ENCODE peak calls at places on chromosomes 13 and 19, in eight cellular contexts. F, A, T, Q, I, D, R and V are unnamed samples.

GRCh38 chr19:31502536-31503170 is 153.4 kb upstream of the TSHZ3 start:
- DNase-seq in F (no peak), R (no peak), Q (no peak), A (no peak), T (no peak), D (no peak), I (no peak), V (no peak)

GRCh38 chr13:32947886-32948285 is 68.3 kb upstream of the KL start:
- DNase-seq in A (no peak), T (peak), R (no peak), Q (no peak), I (no peak), D (no peak), F (no peak), V (no peak)

GRCh38 chr13:52695856-52696255 is 43.2 kb downstream of the SUGT1 start:
- DNase-seq in T (no peak), I (peak), Q (no peak), D (no peak), R (no peak), A (peak), F (peak), V (peak)

GRCh38 chr13:95295026-95295425 is 6.2 kb downstream of the ABCC4 start:
- DNase-seq in F (no peak), I (no peak), T (no peak), R (no peak), Q (no peak), A (no peak), D (no peak), V (no peak)

GRCh38 chr19:54275951-54276350 is 5.0 kb downstream of the LILRB2 start:
- DNase-seq in F (no peak), I (no peak), R (no peak), Q (no peak), D (no peak), A (no peak), T (no peak), V (no peak)

GRCh38 chr19:54405628-54406027 is 9.6 kb upstream of the TTYH1 start:
- DNase-seq in I (no peak), F (no peak), Q (no peak), D (no peak), A (no peak), T (no peak), R (no peak), V (no peak)

GRCh38 chr19:42066075-42066754 is 3.8 kb downstream of the GRIK5 start:
- DNase-seq in I (peak), A (no peak), R (no peak), T (no peak), D (no peak), F (peak), Q (no peak), V (no peak)

GRCh38 chr13:98083507-98083906 is 59.4 kb upstream of the FARP1 start:
- DNase-seq in Q (peak), T (no peak), I (peak), R (no peak), D (no peak), F (peak), A (peak), V (peak)

GRCh38 chr19:41351339-41352245 is 2.1 kb downstream of the TGFB1 start:
- DNase-seq in D (peak), R (peak), T (peak), A (no peak), F (peak), I (peak), Q (peak), V (peak)

DNA sequence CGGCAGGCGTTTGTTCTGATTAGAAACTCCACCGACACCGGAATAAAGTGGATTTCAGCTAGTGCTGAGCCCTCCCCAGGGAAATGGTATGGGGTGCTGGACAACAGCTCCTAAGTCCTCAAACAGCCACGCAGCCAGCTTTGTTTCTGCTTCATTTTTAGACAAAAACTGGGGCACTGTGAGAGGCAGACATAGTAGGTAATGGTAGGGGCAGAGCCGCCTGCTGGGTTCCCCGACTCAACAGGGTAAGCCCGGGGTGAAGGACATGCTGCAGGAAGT is 39.7 kb downstream of the CARS2 start:
- DNase-seq in R (no peak), Q (no peak), A (no peak), F (no peak), I (no peak), T (no peak), D (no peak), V (no peak)
- TF ChIP-seq CTCF in R (no peak), Q (no peak), A (no peak), F (no peak), I (no peak), T (no peak), D (no peak), V (no peak)

GRCh38 chr19:4370418-4371041 is 27.2 kb downstream of the MPND start:
- DNase-seq in R (no peak), Q (no peak), F (no peak), D (no peak), I (no peak), A (no peak), T (no peak), V (no peak)

GRCh38 chr19:4368128-4368820 is 24.9 kb downstream of the MPND start:
- DNase-seq in R (no peak), I (peak), A (no peak), D (no peak), T (no peak), Q (no peak), F (peak), V (no peak)

GRCh38 chr19:4371209-4371897 is 28.0 kb downstream of the MPND start:
- DNase-seq in F (no peak), I (no peak), R (no peak), D (no peak), A (no peak), Q (no peak), T (peak), V (no peak)

GRCh38 chr19:4369109-4369887 is 25.9 kb downstream of the MPND start:
- DNase-seq in I (no peak), F (no peak), R (no peak), A (no peak), T (peak), D (peak), Q (no peak), V (peak)

GRCh38 chr19:4369888-4370260 is 26.5 kb downstream of the MPND start:
- DNase-seq in Q (no peak), D (peak), I (no peak), T (no peak), R (no peak), A (no peak), F (peak), V (peak)
- H3K4me3 ChIP-seq in Q (no peak), D (peak), I (no peak), T (no peak), R (no peak), A (no peak), F (no peak), V (no peak)

GRCh38 chr13:62320129-62320724 is 904.6 kb upstream of the PCDH20 start:
- DNase-seq in T (peak), F (peak), A (no peak), R (peak), I (peak), Q (peak), D (no peak), V (peak)
- TF ChIP-seq CTCF in T (peak), F (peak), A (no peak), R (peak), I (peak), Q (peak), D (peak), V (peak)

DNA sequence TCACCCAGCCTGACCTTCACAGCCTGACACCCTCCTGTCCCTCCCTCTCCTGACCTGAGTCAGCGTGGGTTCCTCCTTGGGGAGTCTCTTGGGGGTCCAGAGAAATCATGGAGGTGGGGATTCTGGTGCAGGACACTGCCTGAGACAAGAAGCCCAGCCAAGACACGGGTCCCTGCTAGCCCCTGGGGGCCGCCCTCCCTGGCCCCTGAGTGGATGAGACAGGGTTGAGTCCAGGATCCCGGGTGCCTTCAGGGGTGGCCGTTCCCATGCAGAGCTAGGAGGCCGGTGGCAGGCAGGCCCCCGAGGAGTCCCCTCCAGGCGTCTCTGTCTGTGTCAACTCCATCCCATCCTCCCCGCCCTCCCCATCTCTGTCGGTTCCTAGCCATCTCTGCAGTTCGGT is 1.6 kb downstream of the MAP2K7 start:
- DNase-seq in Q (no peak), R (no peak), A (no peak), I (no peak), F (no peak), D (no peak), T (no peak), V (no peak)
- H3K4me3 ChIP-seq in Q (peak), R (no peak), A (peak), I (no peak), F (no peak), D (no peak), T (no peak), V (no peak)

GRCh38 chr19:33293255-33294057 is 8.9 kb downstream of the CEBPA start:
- DNase-seq in A (peak), T (peak), F (peak), I (peak), D (no peak), Q (peak), R (peak), V (peak)
- TF ChIP-seq CTCF in A (no peak), T (no peak), F (no peak), I (no peak), D (no peak), Q (no peak), R (no peak), V (no peak)

DNA sequence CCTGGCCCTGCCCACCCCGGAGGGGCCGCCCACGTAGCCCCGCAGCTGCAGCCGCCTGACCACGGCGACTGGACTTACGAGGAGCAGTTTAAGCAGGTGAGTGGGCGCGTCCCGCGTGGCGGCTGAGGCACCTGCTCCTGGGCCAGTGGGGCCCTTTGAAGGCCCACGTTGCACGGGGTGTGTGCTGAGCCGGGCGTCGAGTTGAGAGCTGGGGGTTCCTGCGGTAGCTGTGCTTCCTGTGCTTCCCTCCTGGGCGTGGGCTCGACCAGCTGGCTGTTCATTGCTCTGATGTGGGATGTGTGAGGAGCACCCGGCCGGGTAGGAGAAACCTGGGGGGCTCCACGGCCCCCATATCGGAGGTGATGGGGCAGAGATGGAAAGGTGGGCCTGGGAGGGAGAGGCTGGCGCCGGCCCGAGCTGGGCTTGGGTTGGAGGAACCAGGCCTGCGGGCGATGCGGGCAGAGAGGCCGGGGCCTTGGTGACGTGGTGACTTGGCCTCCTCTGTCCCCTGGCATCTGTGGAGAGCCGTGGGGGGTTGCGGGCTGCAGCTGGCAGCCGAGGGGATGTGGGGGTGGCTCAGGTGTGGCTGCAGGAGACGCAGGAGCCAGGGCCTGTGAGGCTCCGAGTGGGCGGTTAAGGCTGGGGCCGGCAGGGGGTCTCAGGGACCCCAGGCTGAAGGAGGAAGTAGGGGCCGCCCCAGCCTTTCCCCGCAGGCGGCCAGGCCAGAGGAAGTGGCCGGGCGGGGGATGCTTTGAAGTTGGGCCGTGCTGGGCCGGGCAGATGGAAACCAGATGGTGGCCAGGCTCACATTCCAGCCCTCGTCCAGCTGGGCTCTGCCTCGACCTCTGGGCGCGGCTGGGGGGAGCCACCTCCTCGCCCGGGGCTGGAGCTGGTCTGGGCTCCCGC is 7.1 kb downstream of the ARID3A start:
- DNase-seq in R (no peak), F (peak), Q (no peak), I (peak), T (peak), D (peak), A (peak), V (peak)
- H3K4me3 ChIP-seq in R (no peak), F (peak), Q (no peak), I (no peak), T (no peak), D (no peak), A (peak), V (no peak)

GRCh38 chr19:16445238-16446107 is 26.3 kb downstream of the EPS15L1 start:
- DNase-seq in A (no peak), D (no peak), T (no peak), Q (no peak), F (peak), I (no peak), R (no peak), V (peak)
- TF ChIP-seq CTCF in A (no peak), D (no peak), T (no peak), Q (no peak), F (no peak), I (no peak), R (no peak), V (no peak)

DNA sequence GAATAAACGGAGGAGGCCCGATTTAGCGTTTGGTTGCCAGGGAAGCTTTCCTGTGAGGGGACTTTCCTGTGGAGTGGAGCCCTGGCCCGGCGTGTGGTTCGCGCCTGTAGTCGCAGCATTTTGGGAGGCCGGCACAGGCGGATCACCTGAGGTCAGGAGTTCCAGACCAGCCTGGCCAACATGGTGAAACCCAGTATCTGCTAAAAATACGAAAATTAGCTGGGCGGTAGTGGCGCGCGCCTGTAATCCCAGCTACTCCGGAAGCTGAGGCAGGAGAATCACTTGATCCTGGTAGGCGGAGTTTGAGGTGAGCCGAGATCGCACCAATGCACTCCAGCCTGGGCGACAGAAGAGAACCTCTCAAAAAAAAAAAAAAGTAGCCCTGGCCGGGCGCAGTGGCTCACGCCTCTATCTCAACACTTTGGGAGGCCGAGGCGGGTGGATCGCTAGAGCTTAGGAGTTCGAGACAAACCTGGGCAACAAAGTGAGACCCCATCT is 6.9 kb downstream of the KANK3 start:
- DNase-seq in F (no peak), D (no peak), I (no peak), T (no peak), A (no peak), Q (no peak), R (no peak), V (no peak)
- H3K4me3 ChIP-seq in F (no peak), D (no peak), I (no peak), T (no peak), A (no peak), Q (no peak), R (no peak), V (no peak)

DNA sequence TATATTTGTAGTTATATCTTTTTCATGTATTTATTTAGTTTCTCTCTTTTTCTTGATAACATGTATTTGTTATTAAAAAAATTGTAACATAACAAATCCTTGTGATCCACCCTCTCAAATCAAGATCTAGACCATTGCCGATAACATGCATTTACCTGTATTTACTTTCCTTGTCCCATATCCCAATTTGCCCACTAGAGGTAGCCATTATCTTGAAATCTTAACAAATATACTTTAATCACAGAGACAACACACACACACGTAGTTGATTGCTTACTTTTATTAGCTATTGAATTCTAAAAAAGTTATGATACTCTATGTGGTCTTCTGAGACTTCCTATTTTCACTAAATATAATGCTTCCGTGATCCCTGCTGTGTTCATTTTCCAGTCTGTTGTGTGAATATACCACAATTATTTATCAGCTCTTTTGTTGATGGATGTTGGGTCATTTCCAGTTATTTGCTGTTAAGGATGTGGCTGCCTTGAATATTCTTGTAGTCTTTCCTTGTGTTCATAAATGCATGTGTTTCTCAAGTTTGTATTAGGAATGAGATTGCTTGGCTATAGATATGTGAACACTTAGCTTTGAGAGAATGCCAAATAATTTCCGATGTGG is 31.3 kb upstream of the ZMYM2 start:
- DNase-seq in R (peak), T (no peak), D (no peak), Q (peak), A (no peak), F (peak), I (peak), V (peak)
- TF ChIP-seq CTCF in R (peak), T (peak), D (peak), Q (peak), A (peak), F (peak), I (peak), V (peak)